ENCODE peak calls at places on chromosomes 3 and 15, in six cellular contexts. L is AG10803, W is fibroblast of villous mesenchyme, I is lower lobe of right lung, H is fibroblast of lung, N is heart left ventricle. T is an unnamed sample.

GRCh38 chr15:100670505-100671021 is 68.2 kb downstream of the ASB7 start:
- DNase-seq in N (no peak), I (no peak), W (no peak), H (no peak), L (no peak), T (no peak)

GRCh38 chr15:101024709-101025108 is 105.6 kb downstream of the LRRK1 start:
- DNase-seq in W (no peak), N (no peak), I (no peak), H (no peak), L (no peak), T (no peak)

GRCh38 chr3:463793-464192 is 267.2 kb downstream of the CHL1 start:
- DNase-seq in I (no peak), N (no peak), H (no peak), L (no peak), W (no peak), T (no peak)

GRCh38 chr3:37453393-37454391 is 279.3 kb upstream of the LRRFIP2 start:
- DNase-seq in N (peak; percentile 83), W (no peak), I (peak; percentile 65), L (no peak), H (peak; percentile 16), T (peak; percentile 20)

GRCh38 chr15:73596214-73596613 is 37.0 kb downstream of the NPTN start:
- DNase-seq in L (peak; percentile 44), W (no peak), N (no peak), I (no peak), H (no peak), T (no peak)

GRCh38 chr15:91779960-91780359 is 73.5 kb upstream of the SLCO3A1 start:
- DNase-seq in L (no peak), N (no peak), W (no peak), H (no peak), I (no peak), T (no peak)

GRCh38 chr15:41832875-41833274 is 5.0 kb downstream of the JMJD7 start:
- DNase-seq in H (no peak), W (no peak), I (peak; percentile 68), N (no peak), L (no peak), T (no peak)

GRCh38 chr3:116135462-116135861 is 309.8 kb downstream of the LSAMP start:
- DNase-seq in L (peak; percentile 82), W (peak; percentile 78), H (peak; percentile 94), N (peak; percentile 27), I (no peak), T (no peak)

GRCh38 chr15:93141373-93141790 is 52.4 kb upstream of the RGMA start:
- DNase-seq in L (no peak), N (no peak), W (no peak), I (no peak), H (no peak), T (no peak)

GRCh38 chr3:49769516-49769915 is 16.8 kb downstream of the IP6K1 start:
- DNase-seq in I (no peak), N (no peak), L (no peak), H (no peak), W (peak; percentile 29), T (no peak)

GRCh38 chr3:152113413-152113812 is 155.3 kb upstream of the MBNL1 start:
- DNase-seq in H (peak; percentile 25), I (no peak), W (no peak), N (no peak), L (peak; percentile 18), T (no peak)

GRCh38 chr15:80072285-80072684 is 12.8 kb downstream of the ZFAND6 start:
- DNase-seq in I (no peak), L (peak; percentile 87), H (peak; percentile 94), W (peak; percentile 90), N (peak; percentile 15), T (peak; percentile 33)

GRCh38 chr15:75918135-75918534 is 14.5 kb downstream of the FBXO22 start:
- DNase-seq in L (no peak), N (no peak), I (no peak), H (no peak), W (no peak), T (no peak)

GRCh38 chr15:60421544-60421943 is 23.8 kb upstream of the ANXA2 start:
- DNase-seq in I (no peak), N (no peak), L (peak; percentile 70), W (peak; percentile 75), H (peak; percentile 91), T (no peak)

GRCh38 chr3:161274691-161275298 is 53.7 kb downstream of the NMD3 start:
- DNase-seq in L (peak; percentile 55), W (peak; percentile 66), H (peak; percentile 66), N (peak; percentile 15), I (no peak), T (peak; percentile 22)

GRCh38 chr3:197951392-197951990 is 1.5 kb downstream of the RPL35A start:
- DNase-seq in H (no peak), W (no peak), I (no peak), L (no peak), N (no peak), T (no peak)
- H3K4me3 ChIP-seq in H (peak overlapping the region; percentile 98), W (peak overlapping the region; percentile 90), I (peak overlapping the region; percentile 87), L (peak overlapping the region; percentile 79), N (peak overlapping the region; percentile 83), T (peak overlapping the region; percentile 57)

GRCh38 chr3:114706591-114707224 is 412.9 kb downstream of the TIGIT start:
- DNase-seq in H (peak; percentile 53), W (peak; percentile 53), L (peak; percentile 20), N (no peak), I (no peak), T (no peak)

GRCh38 chr3:114712728-114713492 is 419.1 kb downstream of the TIGIT start:
- DNase-seq in H (no peak), W (no peak), I (no peak), L (no peak), N (no peak), T (no peak)

GRCh38 chr3:114709102-114709501 is 415.3 kb downstream of the TIGIT start:
- DNase-seq in H (peak; percentile 31), N (no peak), L (peak; percentile 45), I (no peak), W (peak; percentile 9), T (no peak)

GRCh38 chr3:114711321-114711891 is 417.6 kb downstream of the TIGIT start:
- DNase-seq in W (no peak), L (no peak), H (no peak), N (no peak), I (no peak), T (no peak)

DNA sequence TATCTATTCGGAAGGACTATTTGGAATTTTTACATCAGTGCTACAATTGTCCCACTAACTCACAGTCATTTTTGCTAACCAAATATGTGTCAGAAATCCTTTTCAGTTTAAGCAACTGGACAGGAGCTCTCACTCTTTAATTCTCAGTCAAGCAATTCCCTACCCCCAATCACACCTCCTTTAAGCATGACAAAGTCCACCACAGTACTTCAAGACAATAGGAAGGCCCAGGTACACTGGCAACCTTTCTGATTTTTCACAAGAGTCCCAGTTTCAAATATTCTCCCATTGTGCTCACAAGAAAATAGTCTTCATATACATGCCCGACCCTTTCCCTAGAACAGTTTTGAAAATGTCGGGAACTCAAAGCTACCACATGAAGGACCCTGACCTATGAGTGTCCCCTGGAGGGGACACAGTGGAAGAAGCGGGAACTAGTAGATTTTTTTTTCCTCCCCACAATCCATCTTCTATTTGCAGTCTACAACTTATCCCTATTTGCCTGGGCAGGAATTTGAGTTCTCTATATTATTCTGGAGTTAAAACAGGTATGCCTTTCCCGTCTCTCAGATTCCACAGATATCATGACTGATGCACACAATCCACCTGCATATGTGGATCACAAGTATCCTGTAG is 413.5 kb downstream of the TIGIT start:
- DNase-seq in H (no peak), L (no peak), I (no peak), W (no peak), N (no peak), T (no peak)
- H3K4me3 ChIP-seq in H (no peak overlapping the region), L (no peak overlapping the region), I (no peak overlapping the region), W (no peak overlapping the region), N (no peak overlapping the region), T (no peak overlapping the region)

GRCh38 chr15:64095431-64095794 is 369 bp upstream of the SNX1 start:
- DNase-seq in I (no peak), W (no peak), N (no peak), H (no peak), L (no peak), T (no peak)
- H3K4me3 ChIP-seq in I (peak overlapping the region; percentile 78), W (peak overlapping the region; percentile 95), N (peak overlapping the region; percentile 99), H (no peak overlapping the region), L (peak overlapping the region; percentile 93), T (no peak overlapping the region)

GRCh38 chr3:58012302-58012701 is 4.1 kb downstream of the FLNB start:
- DNase-seq in W (no peak), L (no peak), I (no peak), H (no peak), N (no peak), T (no peak)
- H3K4me3 ChIP-seq in W (peak overlapping the region; percentile 100), L (no peak overlapping the region), I (no peak overlapping the region), H (no peak overlapping the region), N (no peak overlapping the region), T (no peak overlapping the region)

GRCh38 chr3:141403576-141403975 is 35.3 kb downstream of the ZBTB38 start:
- DNase-seq in N (no peak), W (peak; percentile 72), I (no peak), H (no peak), L (peak; percentile 89), T (no peak)

GRCh38 chr3:141401095-141401494 is 32.8 kb downstream of the ZBTB38 start:
- DNase-seq in W (peak; percentile 43), H (no peak), I (no peak), N (no peak), L (no peak), T (no peak)

GRCh38 chr3:141399979-141400971 is 32.0 kb downstream of the ZBTB38 start:
- DNase-seq in N (no peak), W (peak; percentile 76), H (no peak), L (peak; percentile 84), I (no peak), T (no peak)

GRCh38 chr3:141401584-141402475 is 33.5 kb downstream of the ZBTB38 start:
- DNase-seq in H (peak; percentile 37), L (peak; percentile 51), I (peak; percentile 75), N (peak; percentile 57), W (peak; percentile 41), T (peak; percentile 66)

GRCh38 chr3:141402476-141403171 is 34.3 kb downstream of the ZBTB38 start:
- DNase-seq in H (peak; percentile 78), I (peak; percentile 83), N (peak; percentile 81), W (peak; percentile 83), L (peak; percentile 93), T (peak; percentile 73)
- H3K4me3 ChIP-seq in H (peak overlapping the region; percentile 65), I (peak overlapping the region; percentile 75), N (peak overlapping the region; percentile 73), W (peak overlapping the region; percentile 70), L (peak overlapping the region; percentile 61), T (peak overlapping the region; percentile 69)

DNA sequence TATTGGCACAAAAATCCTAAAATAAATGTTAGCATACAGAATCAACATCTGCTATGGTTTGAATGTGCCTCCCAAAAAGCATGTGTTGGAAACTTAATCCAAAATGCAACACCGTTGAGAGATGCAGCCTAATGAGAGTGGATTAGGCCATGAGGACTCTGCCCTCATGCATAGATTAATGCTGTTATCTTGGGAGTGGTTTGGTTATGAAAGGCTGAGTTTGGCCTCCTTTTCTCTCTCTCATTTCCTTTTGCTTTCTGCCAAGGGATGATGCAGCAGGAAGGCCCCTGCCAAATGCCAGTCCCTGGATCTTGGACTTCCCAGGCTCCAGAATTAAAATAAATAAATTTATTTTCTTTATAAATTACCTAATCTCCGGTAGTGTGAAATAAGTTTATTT is 49.4 kb downstream of the SYNM start:
- DNase-seq in N (no peak), H (no peak), W (no peak), L (no peak), I (no peak), T (no peak)
- H3K4me3 ChIP-seq in N (no peak overlapping the region), H (no peak overlapping the region), W (no peak overlapping the region), L (no peak overlapping the region), I (no peak overlapping the region), T (no peak overlapping the region)

T was measured in pancreas.